ENCODE peak calls at places on chromosomes 7 and 10, in nine cellular contexts. One of them, this sample, is unnamed.
A peak's percentile ranks its signal among the peaks of the same experiment; 100 is the strongest.

GRCh38 chr7:74400420-74401136 is 53.1 kb upstream of the GTF2IRD1 start:
- DNase-seq in foreskin fibroblast: no peak
- DNase-seq in osteocyte: no peak
- DNase-seq in tibial artery: no peak
- DNase-seq in thoracic aorta: no peak
- DNase-seq in A549: no peak
- DNase-seq in right atrium auricular region: no peak
- DNase-seq in testis: no peak
- DNase-seq in GM13976: peak; percentile 40
- DNase-seq in this sample: no peak

GRCh38 chr7:6238309-6238925 is 34.0 kb downstream of the CYTH3 start:
- DNase-seq in foreskin fibroblast: no peak
- DNase-seq in osteocyte: no peak
- DNase-seq in tibial artery: no peak
- DNase-seq in thoracic aorta: no peak
- DNase-seq in A549: no peak
- DNase-seq in right atrium auricular region: no peak
- DNase-seq in testis: no peak
- DNase-seq in GM13976: no peak
- DNase-seq in this sample: no peak

GRCh38 chr10:88893611-88894010 is 13.6 kb downstream of the STAMBPL1 start:
- DNase-seq in foreskin fibroblast: peak; percentile 42
- DNase-seq in osteocyte: no peak
- DNase-seq in tibial artery: no peak
- DNase-seq in thoracic aorta: no peak
- DNase-seq in A549: no peak
- DNase-seq in right atrium auricular region: no peak
- DNase-seq in testis: no peak
- DNase-seq in GM13976: no peak
- DNase-seq in this sample: no peak

GRCh38 chr7:30171753-30172447 is 37.1 kb downstream of the MTURN start:
- DNase-seq in foreskin fibroblast: peak; percentile 66
- DNase-seq in osteocyte: no peak
- DNase-seq in tibial artery: no peak
- DNase-seq in thoracic aorta: no peak
- DNase-seq in A549: peak; percentile 19
- DNase-seq in right atrium auricular region: no peak
- DNase-seq in testis: no peak
- DNase-seq in GM13976: no peak
- DNase-seq in this sample: no peak

GRCh38 chr7:105354383-105354782 is 34.3 kb downstream of the SRPK2 start:
- DNase-seq in foreskin fibroblast: peak; percentile 27
- DNase-seq in osteocyte: no peak
- DNase-seq in tibial artery: no peak
- DNase-seq in thoracic aorta: no peak
- DNase-seq in A549: no peak
- DNase-seq in right atrium auricular region: no peak
- DNase-seq in testis: no peak
- DNase-seq in GM13976: no peak
- DNase-seq in this sample: no peak

GRCh38 chr7:47405921-47406765 is 175.8 kb downstream of the TNS3 start:
- DNase-seq in foreskin fibroblast: peak; percentile 28
- DNase-seq in osteocyte: no peak
- DNase-seq in tibial artery: peak; percentile 88
- DNase-seq in thoracic aorta: no peak
- DNase-seq in A549: peak; percentile 49
- DNase-seq in right atrium auricular region: peak; percentile 77
- DNase-seq in testis: peak; percentile 62
- DNase-seq in GM13976: no peak
- DNase-seq in this sample: no peak

GRCh38 chr10:87092861-87093460 is 1.7 kb downstream of the GLUD1 start:
- DNase-seq in foreskin fibroblast: peak; percentile 74
- DNase-seq in osteocyte: no peak
- DNase-seq in tibial artery: no peak
- DNase-seq in thoracic aorta: no peak
- DNase-seq in A549: no peak
- DNase-seq in right atrium auricular region: no peak
- DNase-seq in testis: no peak
- DNase-seq in GM13976: no peak
- DNase-seq in this sample: no peak

GRCh38 chr7:47982610-47983009 is 3.2 kb upstream of the HUS1 start:
- DNase-seq in foreskin fibroblast: no peak
- DNase-seq in osteocyte: no peak
- DNase-seq in tibial artery: no peak
- DNase-seq in thoracic aorta: no peak
- DNase-seq in A549: peak; percentile 11
- DNase-seq in right atrium auricular region: no peak
- DNase-seq in testis: no peak
- DNase-seq in GM13976: no peak
- DNase-seq in this sample: no peak

GRCh38 chr7:41874206-41874770 is 171.4 kb upstream of the INHBA start:
- DNase-seq in foreskin fibroblast: no peak
- DNase-seq in osteocyte: no peak
- DNase-seq in tibial artery: no peak
- DNase-seq in thoracic aorta: no peak
- DNase-seq in A549: no peak
- DNase-seq in right atrium auricular region: no peak
- DNase-seq in testis: no peak
- DNase-seq in GM13976: no peak
- DNase-seq in this sample: no peak

GRCh38 chr7:80656029-80656428 is 17.6 kb downstream of the CD36 start:
- DNase-seq in foreskin fibroblast: no peak
- DNase-seq in osteocyte: no peak
- DNase-seq in tibial artery: no peak
- DNase-seq in thoracic aorta: no peak
- DNase-seq in A549: no peak
- DNase-seq in right atrium auricular region: no peak
- DNase-seq in testis: no peak
- DNase-seq in GM13976: no peak
- DNase-seq in this sample: no peak

GRCh38 chr7:94913391-94913790 is 6.0 kb downstream of the PPP1R9A start:
- DNase-seq in foreskin fibroblast: no peak
- DNase-seq in osteocyte: no peak
- DNase-seq in tibial artery: no peak
- DNase-seq in thoracic aorta: no peak
- DNase-seq in A549: no peak
- DNase-seq in right atrium auricular region: no peak
- DNase-seq in testis: no peak
- DNase-seq in GM13976: no peak
- DNase-seq in this sample: no peak

GRCh38 chr7:66033471-66034385 is 41.9 kb upstream of the ASL start:
- DNase-seq in foreskin fibroblast: peak; percentile 55
- DNase-seq in osteocyte: no peak
- DNase-seq in tibial artery: no peak
- DNase-seq in thoracic aorta: no peak
- DNase-seq in A549: no peak
- DNase-seq in right atrium auricular region: no peak
- DNase-seq in testis: no peak
- DNase-seq in GM13976: no peak
- DNase-seq in this sample: no peak

GRCh38 chr7:24705481-24705954 is 51.7 kb downstream of the GSDME start:
- DNase-seq in foreskin fibroblast: no peak
- DNase-seq in osteocyte: peak; percentile 71
- DNase-seq in tibial artery: no peak
- DNase-seq in thoracic aorta: no peak
- DNase-seq in A549: no peak
- DNase-seq in right atrium auricular region: no peak
- DNase-seq in testis: no peak
- DNase-seq in GM13976: peak; percentile 4
- DNase-seq in this sample: no peak

GRCh38 chr7:53214463-53214862 is 179.0 kb downstream of the POM121L12 start:
- DNase-seq in foreskin fibroblast: no peak
- DNase-seq in osteocyte: no peak
- DNase-seq in tibial artery: no peak
- DNase-seq in thoracic aorta: no peak
- DNase-seq in A549: no peak
- DNase-seq in right atrium auricular region: no peak
- DNase-seq in testis: no peak
- DNase-seq in GM13976: no peak
- DNase-seq in this sample: no peak

GRCh38 chr7:158811461-158811860 is 17.8 kb downstream of the ESYT2 start:
- DNase-seq in foreskin fibroblast: peak; percentile 68
- DNase-seq in osteocyte: no peak
- DNase-seq in tibial artery: no peak
- DNase-seq in thoracic aorta: no peak
- DNase-seq in A549: peak; percentile 55
- DNase-seq in right atrium auricular region: no peak
- DNase-seq in testis: no peak
- DNase-seq in GM13976: no peak
- DNase-seq in this sample: no peak

GRCh38 chr10:23912884-23913401 is 296.0 kb upstream of the KIAA1217 start:
- DNase-seq in foreskin fibroblast: no peak
- DNase-seq in osteocyte: no peak
- DNase-seq in tibial artery: no peak
- DNase-seq in thoracic aorta: no peak
- DNase-seq in A549: no peak
- DNase-seq in right atrium auricular region: no peak
- DNase-seq in testis: no peak
- DNase-seq in GM13976: no peak
- DNase-seq in this sample: no peak

GRCh38 chr7:153414288-153414629 is 637.9 kb upstream of the DPP6 start:
- DNase-seq in foreskin fibroblast: no peak
- DNase-seq in osteocyte: no peak
- DNase-seq in tibial artery: no peak
- DNase-seq in thoracic aorta: no peak
- DNase-seq in A549: no peak
- DNase-seq in right atrium auricular region: no peak
- DNase-seq in testis: no peak
- DNase-seq in GM13976: no peak
- DNase-seq in this sample: no peak

GRCh38 chr7:133959505-133959904 is 167.6 kb upstream of the LRGUK start:
- DNase-seq in foreskin fibroblast: no peak
- DNase-seq in osteocyte: no peak
- DNase-seq in tibial artery: no peak
- DNase-seq in thoracic aorta: no peak
- DNase-seq in A549: no peak
- DNase-seq in right atrium auricular region: no peak
- DNase-seq in testis: no peak
- DNase-seq in GM13976: no peak
- DNase-seq in this sample: no peak

GRCh38 chr7:43764807-43765491 is 6.5 kb downstream of the BLVRA start:
- DNase-seq in foreskin fibroblast: peak; percentile 51
- DNase-seq in osteocyte: peak; percentile 32
- DNase-seq in tibial artery: no peak
- DNase-seq in thoracic aorta: no peak
- DNase-seq in A549: peak; percentile 80
- DNase-seq in right atrium auricular region: no peak
- DNase-seq in testis: no peak
- DNase-seq in GM13976: no peak
- DNase-seq in this sample: no peak

GRCh38 chr7:89607797-89608196 is 546.5 kb upstream of the STEAP1 start:
- DNase-seq in foreskin fibroblast: no peak
- DNase-seq in osteocyte: no peak
- DNase-seq in tibial artery: no peak
- DNase-seq in thoracic aorta: no peak
- DNase-seq in A549: no peak
- DNase-seq in right atrium auricular region: no peak
- DNase-seq in testis: no peak
- DNase-seq in GM13976: no peak
- DNase-seq in this sample: no peak

DNA sequence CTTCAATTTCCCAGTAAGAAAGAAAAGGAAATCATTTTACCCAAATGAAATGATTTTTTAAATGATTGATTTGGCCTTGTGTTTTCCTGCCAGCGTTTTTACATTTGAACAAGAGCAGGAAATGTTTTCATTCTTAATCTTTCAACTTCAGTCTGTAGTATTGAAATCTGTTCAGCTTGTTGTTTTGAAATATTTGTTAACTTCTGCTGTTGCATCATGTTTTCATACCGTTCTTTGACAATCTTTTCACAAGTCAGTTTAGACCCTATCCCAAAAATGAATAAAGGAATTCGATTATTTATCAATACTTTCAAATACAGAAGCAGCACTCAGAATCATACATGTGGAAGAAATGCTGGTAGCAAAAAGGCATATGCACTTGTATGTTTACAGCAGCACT is 8.1 kb downstream of the SFR1 start:
- DNase-seq in foreskin fibroblast: no peak
- DNase-seq in osteocyte: no peak
- DNase-seq in tibial artery: no peak
- DNase-seq in thoracic aorta: no peak
- DNase-seq in A549: no peak
- DNase-seq in right atrium auricular region: no peak
- DNase-seq in testis: no peak
- DNase-seq in GM13976: no peak
- DNase-seq in this sample: no peak
- TF ChIP-seq CTCF in foreskin fibroblast: no peak
- TF ChIP-seq CTCF in osteocyte: no peak
- TF ChIP-seq CTCF in tibial artery: no peak
- TF ChIP-seq CTCF in thoracic aorta: no peak
- TF ChIP-seq CTCF in A549: no peak
- TF ChIP-seq CTCF in right atrium auricular region: no peak
- TF ChIP-seq CTCF in testis: no peak
- TF ChIP-seq CTCF in GM13976: no peak
- TF ChIP-seq CTCF in this sample: no peak

DNA sequence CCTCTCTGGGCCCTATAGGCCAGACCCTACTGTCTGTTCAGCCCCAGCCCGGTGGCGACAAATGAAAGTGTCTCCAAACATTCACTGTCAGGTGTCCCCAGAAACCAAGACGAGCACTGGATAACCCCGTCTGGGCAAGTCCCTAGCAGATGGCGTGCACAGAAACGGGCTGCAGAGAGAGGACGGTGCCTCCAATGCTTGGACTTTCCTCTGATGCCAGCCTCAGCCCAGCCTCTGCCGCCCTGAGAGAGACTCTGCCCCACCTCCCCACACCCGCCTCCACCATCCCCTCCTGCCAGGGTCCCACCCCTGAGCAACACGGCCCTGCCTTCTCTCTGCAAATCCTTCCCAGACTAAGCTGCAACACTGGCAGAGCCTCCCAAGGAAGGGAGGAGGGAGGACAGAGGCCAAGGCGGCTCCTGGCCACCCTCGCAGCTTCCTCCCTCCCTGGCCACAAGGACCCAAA is 7.4 kb upstream of the LFNG start:
- DNase-seq in foreskin fibroblast: peak; percentile 45
- DNase-seq in osteocyte: no peak
- DNase-seq in tibial artery: no peak
- DNase-seq in thoracic aorta: no peak
- DNase-seq in A549: no peak
- DNase-seq in right atrium auricular region: no peak
- DNase-seq in testis: peak; percentile 44
- DNase-seq in GM13976: peak; percentile 77
- DNase-seq in this sample: no peak
- TF ChIP-seq CTCF in foreskin fibroblast: no peak
- TF ChIP-seq CTCF in osteocyte: no peak
- TF ChIP-seq CTCF in tibial artery: no peak
- TF ChIP-seq CTCF in thoracic aorta: no peak
- TF ChIP-seq CTCF in A549: no peak
- TF ChIP-seq CTCF in right atrium auricular region: no peak
- TF ChIP-seq CTCF in testis: no peak
- TF ChIP-seq CTCF in GM13976: no peak
- TF ChIP-seq CTCF in this sample: no peak

GRCh38 chr7:142231716-142232115 is 26.1 kb downstream of the PRSS58 start:
- DNase-seq in foreskin fibroblast: no peak
- DNase-seq in osteocyte: no peak
- DNase-seq in tibial artery: no peak
- DNase-seq in thoracic aorta: no peak
- DNase-seq in A549: peak; percentile 51
- DNase-seq in right atrium auricular region: no peak
- DNase-seq in testis: peak; percentile 23
- DNase-seq in GM13976: peak; percentile 25
- DNase-seq in this sample: peak; percentile 3
- TF ChIP-seq CTCF in foreskin fibroblast: no peak
- TF ChIP-seq CTCF in osteocyte: peak; percentile 8
- TF ChIP-seq CTCF in tibial artery: no peak
- TF ChIP-seq CTCF in thoracic aorta: no peak
- TF ChIP-seq CTCF in A549: no peak
- TF ChIP-seq CTCF in right atrium auricular region: no peak
- TF ChIP-seq CTCF in testis: no peak
- TF ChIP-seq CTCF in GM13976: no peak
- TF ChIP-seq CTCF in this sample: peak; percentile 29

GRCh38 chr10:80492875-80493413 is 38.8 kb downstream of the TSPAN14 start:
- DNase-seq in foreskin fibroblast: no peak
- DNase-seq in osteocyte: no peak
- DNase-seq in tibial artery: peak; percentile 4
- DNase-seq in thoracic aorta: no peak
- DNase-seq in A549: no peak
- DNase-seq in right atrium auricular region: no peak
- DNase-seq in testis: no peak
- DNase-seq in GM13976: no peak
- DNase-seq in this sample: no peak
- TF ChIP-seq CTCF in foreskin fibroblast: no peak
- TF ChIP-seq CTCF in osteocyte: no peak
- TF ChIP-seq CTCF in tibial artery: no peak
- TF ChIP-seq CTCF in thoracic aorta: no peak
- TF ChIP-seq CTCF in A549: no peak
- TF ChIP-seq CTCF in right atrium auricular region: no peak
- TF ChIP-seq CTCF in testis: no peak
- TF ChIP-seq CTCF in GM13976: no peak
- TF ChIP-seq CTCF in this sample: no peak